ENCODE peak calls at places on chromosome 11, in seven cellular contexts. One of them, this sample, is unnamed.
A peak's percentile ranks its signal among the peaks of the same experiment; 100 is the strongest.

GRCh38 chr11:70877151-70877550 is 375.2 kb downstream of the SHANK2 start:
- DNase-seq in Peyer's patch: no peak
- DNase-seq in RPMI7951: no peak
- DNase-seq in lower leg skin: no peak
- DNase-seq in colonic mucosa: no peak
- DNase-seq in AG04450: no peak
- DNase-seq in hepatocyte: no peak
- DNase-seq in this sample: no peak

GRCh38 chr11:88306785-88307184 is 30.8 kb downstream of the CTSC start:
- DNase-seq in lower leg skin: no peak
- DNase-seq in hepatocyte: no peak
- DNase-seq in AG04450: no peak
- DNase-seq in Peyer's patch: no peak
- DNase-seq in colonic mucosa: no peak
- DNase-seq in RPMI7951: no peak
- DNase-seq in this sample: no peak

GRCh38 chr11:61567286-61568061 is 13.4 kb downstream of the SYT7 start:
- DNase-seq in lower leg skin: peak; percentile 93
- DNase-seq in hepatocyte: peak; percentile 90
- DNase-seq in RPMI7951: peak; percentile 66
- DNase-seq in colonic mucosa: peak; percentile 86
- DNase-seq in AG04450: peak; percentile 21
- DNase-seq in Peyer's patch: peak; percentile 34
- DNase-seq in this sample: peak; percentile 74

GRCh38 chr11:59611570-59612565 is 3.7 kb downstream of the OSBP start:
- DNase-seq in hepatocyte: peak; percentile 18
- DNase-seq in lower leg skin: no peak
- DNase-seq in colonic mucosa: peak; percentile 85
- DNase-seq in Peyer's patch: no peak
- DNase-seq in AG04450: peak; percentile 30
- DNase-seq in RPMI7951: no peak
- DNase-seq in this sample: no peak

GRCh38 chr11:30987819-30988218 is 381.7 kb downstream of the DCDC1 start:
- DNase-seq in RPMI7951: no peak
- DNase-seq in Peyer's patch: no peak
- DNase-seq in AG04450: no peak
- DNase-seq in hepatocyte: no peak
- DNase-seq in lower leg skin: no peak
- DNase-seq in colonic mucosa: no peak
- DNase-seq in this sample: no peak

GRCh38 chr11:120548682-120549209 is 37.2 kb downstream of the GRIK4 start:
- DNase-seq in Peyer's patch: no peak
- DNase-seq in lower leg skin: no peak
- DNase-seq in AG04450: no peak
- DNase-seq in hepatocyte: no peak
- DNase-seq in colonic mucosa: no peak
- DNase-seq in RPMI7951: no peak
- DNase-seq in this sample: no peak

GRCh38 chr11:134032501-134033091 is 36.3 kb upstream of the JAM3 start:
- DNase-seq in Peyer's patch: no peak
- DNase-seq in RPMI7951: peak; percentile 72
- DNase-seq in colonic mucosa: peak; percentile 31
- DNase-seq in lower leg skin: no peak
- DNase-seq in AG04450: no peak
- DNase-seq in hepatocyte: no peak
- DNase-seq in this sample: no peak

GRCh38 chr11:19739872-19740271 is 27.2 kb downstream of the NAV2 start:
- DNase-seq in RPMI7951: no peak
- DNase-seq in hepatocyte: peak; percentile 39
- DNase-seq in AG04450: no peak
- DNase-seq in lower leg skin: no peak
- DNase-seq in colonic mucosa: no peak
- DNase-seq in Peyer's patch: no peak
- DNase-seq in this sample: no peak

GRCh38 chr11:2787816-2788750 is 88.3 kb upstream of the KCNQ1OT1 start:
- DNase-seq in hepatocyte: peak; percentile 65
- DNase-seq in lower leg skin: peak; percentile 66
- DNase-seq in colonic mucosa: peak; percentile 18
- DNase-seq in AG04450: no peak
- DNase-seq in RPMI7951: no peak
- DNase-seq in Peyer's patch: peak; percentile 10
- DNase-seq in this sample: peak; percentile 40

GRCh38 chr11:63489879-63490278 is 1.1 kb downstream of the PLAAT5 start:
- DNase-seq in lower leg skin: no peak
- DNase-seq in AG04450: no peak
- DNase-seq in colonic mucosa: no peak
- DNase-seq in Peyer's patch: no peak
- DNase-seq in RPMI7951: peak; percentile 72
- DNase-seq in hepatocyte: no peak
- DNase-seq in this sample: no peak

GRCh38 chr11:107549253-107549953 is 16.1 kb downstream of the ALKBH8 start:
- DNase-seq in lower leg skin: no peak
- DNase-seq in AG04450: no peak
- DNase-seq in RPMI7951: peak; percentile 48
- DNase-seq in Peyer's patch: no peak
- DNase-seq in colonic mucosa: peak; percentile 23
- DNase-seq in hepatocyte: peak; percentile 66
- DNase-seq in this sample: no peak

GRCh38 chr11:70470127-70470526 is 71.8 kb downstream of the CTTN start:
- DNase-seq in colonic mucosa: no peak
- DNase-seq in AG04450: no peak
- DNase-seq in hepatocyte: no peak
- DNase-seq in RPMI7951: peak; percentile 88
- DNase-seq in lower leg skin: no peak
- DNase-seq in Peyer's patch: no peak
- DNase-seq in this sample: no peak

GRCh38 chr11:86737223-86737622 is 63.1 kb upstream of the PRSS23 start:
- DNase-seq in colonic mucosa: no peak
- DNase-seq in AG04450: no peak
- DNase-seq in RPMI7951: no peak
- DNase-seq in hepatocyte: no peak
- DNase-seq in lower leg skin: no peak
- DNase-seq in Peyer's patch: no peak
- DNase-seq in this sample: no peak

GRCh38 chr11:102886999-102887398 is 12.2 kb upstream of the MMP12 start:
- DNase-seq in Peyer's patch: no peak
- DNase-seq in lower leg skin: no peak
- DNase-seq in RPMI7951: no peak
- DNase-seq in AG04450: no peak
- DNase-seq in hepatocyte: no peak
- DNase-seq in colonic mucosa: no peak
- DNase-seq in this sample: no peak

GRCh38 chr11:16469968-16470367 is 113.6 kb upstream of the SOX6 start:
- DNase-seq in RPMI7951: no peak
- DNase-seq in colonic mucosa: no peak
- DNase-seq in AG04450: no peak
- DNase-seq in Peyer's patch: no peak
- DNase-seq in lower leg skin: no peak
- DNase-seq in hepatocyte: no peak
- DNase-seq in this sample: no peak

GRCh38 chr11:44886765-44887164 is 63.9 kb downstream of the TP53I11 start:
- DNase-seq in AG04450: peak; percentile 52
- DNase-seq in lower leg skin: no peak
- DNase-seq in Peyer's patch: no peak
- DNase-seq in hepatocyte: peak; percentile 34
- DNase-seq in colonic mucosa: no peak
- DNase-seq in RPMI7951: peak; percentile 37
- DNase-seq in this sample: no peak

GRCh38 chr11:58578635-58579191 is at the start of gene ZFP91:
- DNase-seq in Peyer's patch: peak; percentile 98
- DNase-seq in RPMI7951: peak; percentile 98
- DNase-seq in hepatocyte: peak; percentile 100
- DNase-seq in lower leg skin: peak; percentile 99
- DNase-seq in AG04450: peak; percentile 97
- DNase-seq in colonic mucosa: peak; percentile 97
- DNase-seq in this sample: peak; percentile 98

GRCh38 chr11:70414341-70415100 is 16.2 kb downstream of the CTTN start:
- DNase-seq in AG04450: no peak
- DNase-seq in colonic mucosa: no peak
- DNase-seq in Peyer's patch: no peak
- DNase-seq in hepatocyte: no peak
- DNase-seq in RPMI7951: no peak
- DNase-seq in lower leg skin: no peak
- DNase-seq in this sample: no peak

GRCh38 chr11:7527029-7527428 is 13.2 kb downstream of the PPFIBP2 start:
- DNase-seq in RPMI7951: no peak
- DNase-seq in Peyer's patch: no peak
- DNase-seq in hepatocyte: no peak
- DNase-seq in colonic mucosa: no peak
- DNase-seq in lower leg skin: no peak
- DNase-seq in AG04450: no peak
- DNase-seq in this sample: no peak

GRCh38 chr11:57368106-57368826 is 12.7 kb downstream of the PRG3 start:
- DNase-seq in hepatocyte: no peak
- DNase-seq in Peyer's patch: no peak
- DNase-seq in AG04450: no peak
- DNase-seq in RPMI7951: no peak
- DNase-seq in lower leg skin: no peak
- DNase-seq in colonic mucosa: no peak
- DNase-seq in this sample: no peak

GRCh38 chr11:64244107-64244506 is 2.6 kb downstream of the PPP1R14B start:
- DNase-seq in AG04450: no peak
- DNase-seq in lower leg skin: no peak
- DNase-seq in Peyer's patch: no peak
- DNase-seq in RPMI7951: no peak
- DNase-seq in hepatocyte: no peak
- DNase-seq in colonic mucosa: no peak
- DNase-seq in this sample: no peak

GRCh38 chr11:121372671-121373429 is 79.3 kb upstream of the SORL1 start:
- DNase-seq in RPMI7951: no peak
- DNase-seq in Peyer's patch: peak; percentile 31
- DNase-seq in hepatocyte: no peak
- DNase-seq in AG04450: no peak
- DNase-seq in lower leg skin: no peak
- DNase-seq in colonic mucosa: no peak
- DNase-seq in this sample: no peak

GRCh38 chr11:12529041-12529440 is 145.2 kb upstream of the TEAD1 start:
- DNase-seq in lower leg skin: no peak
- DNase-seq in hepatocyte: no peak
- DNase-seq in AG04450: no peak
- DNase-seq in Peyer's patch: no peak
- DNase-seq in colonic mucosa: no peak
- DNase-seq in RPMI7951: no peak
- DNase-seq in this sample: no peak

GRCh38 chr11:121024989-121025388 is 1.1 kb downstream of the TBCEL start:
- DNase-seq in RPMI7951: peak; percentile 30
- DNase-seq in colonic mucosa: no peak
- DNase-seq in Peyer's patch: no peak
- DNase-seq in hepatocyte: peak; percentile 30
- DNase-seq in lower leg skin: no peak
- DNase-seq in AG04450: no peak
- DNase-seq in this sample: no peak

GRCh38 chr11:16981651-16982194 is 32.5 kb downstream of the PLEKHA7 start:
- DNase-seq in AG04450: no peak
- DNase-seq in colonic mucosa: no peak
- DNase-seq in Peyer's patch: no peak
- DNase-seq in RPMI7951: peak; percentile 71
- DNase-seq in lower leg skin: no peak
- DNase-seq in hepatocyte: peak; percentile 37
- DNase-seq in this sample: no peak

GRCh38 chr11:114269498-114269897 is 26.7 kb upstream of the NNMT start:
- DNase-seq in lower leg skin: no peak
- DNase-seq in hepatocyte: no peak
- DNase-seq in AG04450: no peak
- DNase-seq in colonic mucosa: no peak
- DNase-seq in RPMI7951: no peak
- DNase-seq in Peyer's patch: no peak
- DNase-seq in this sample: peak; percentile 18

GRCh38 chr11:100151944-100152343 is 535.1 kb upstream of the ARHGAP42 start:
- DNase-seq in lower leg skin: no peak
- DNase-seq in RPMI7951: no peak
- DNase-seq in AG04450: no peak
- DNase-seq in hepatocyte: no peak
- DNase-seq in colonic mucosa: no peak
- DNase-seq in Peyer's patch: no peak
- DNase-seq in this sample: no peak

GRCh38 chr11:3380706-3381570 is 2.0 kb upstream of the ZNF195 start:
- DNase-seq in colonic mucosa: peak; percentile 30
- DNase-seq in RPMI7951: no peak
- DNase-seq in Peyer's patch: no peak
- DNase-seq in AG04450: no peak
- DNase-seq in hepatocyte: no peak
- DNase-seq in lower leg skin: no peak
- DNase-seq in this sample: no peak

GRCh38 chr11:7642747-7643146 is 30.6 kb downstream of the CYB5R2 start:
- DNase-seq in colonic mucosa: no peak
- DNase-seq in hepatocyte: no peak
- DNase-seq in AG04450: no peak
- DNase-seq in Peyer's patch: no peak
- DNase-seq in RPMI7951: no peak
- DNase-seq in lower leg skin: peak; percentile 17
- DNase-seq in this sample: no peak